ENCODE peak calls at places on chromosome 2, in nine cellular contexts. One of them, this sample, is unnamed.

GRCh38 chr2:101160454-101160853 is 9.3 kb upstream of the TBC1D8 start:
- DNase-seq in IMR-90: peak; percentile 29
- DNase-seq in A549: peak; percentile 56
- DNase-seq in endothelial cell of umbilical vein: peak; percentile 49
- DNase-seq in ovary: no peak
- DNase-seq in transverse colon: no peak
- DNase-seq in vagina: no peak
- DNase-seq in HepG2: no peak
- DNase-seq in breast epithelium: no peak
- DNase-seq in this sample: peak; percentile 50

GRCh38 chr2:196925445-196925767 is 1.1 kb downstream of the PGAP1 start:
- DNase-seq in IMR-90: no peak
- DNase-seq in A549: no peak
- DNase-seq in endothelial cell of umbilical vein: peak; percentile 57
- DNase-seq in ovary: no peak
- DNase-seq in transverse colon: no peak
- DNase-seq in vagina: no peak
- DNase-seq in HepG2: peak; percentile 25
- DNase-seq in breast epithelium: no peak
- DNase-seq in this sample: no peak

GRCh38 chr2:149648282-149649030 is 60.9 kb upstream of the MMADHC start:
- DNase-seq in IMR-90: peak; percentile 99
- DNase-seq in A549: peak; percentile 82
- DNase-seq in endothelial cell of umbilical vein: peak; percentile 91
- DNase-seq in ovary: no peak
- DNase-seq in transverse colon: no peak
- DNase-seq in vagina: peak; percentile 90
- DNase-seq in HepG2: no peak
- DNase-seq in breast epithelium: no peak
- DNase-seq in this sample: peak; percentile 87

GRCh38 chr2:157105372-157105771 is 152.1 kb upstream of the GALNT5 start:
- DNase-seq in IMR-90: no peak
- DNase-seq in A549: no peak
- DNase-seq in endothelial cell of umbilical vein: no peak
- DNase-seq in ovary: no peak
- DNase-seq in transverse colon: no peak
- DNase-seq in vagina: no peak
- DNase-seq in HepG2: no peak
- DNase-seq in breast epithelium: no peak
- DNase-seq in this sample: no peak

GRCh38 chr2:15182275-15182674 is 378.9 kb downstream of the NBAS start:
- DNase-seq in IMR-90: no peak
- DNase-seq in A549: no peak
- DNase-seq in endothelial cell of umbilical vein: no peak
- DNase-seq in ovary: no peak
- DNase-seq in transverse colon: no peak
- DNase-seq in vagina: no peak
- DNase-seq in HepG2: no peak
- DNase-seq in breast epithelium: no peak
- DNase-seq in this sample: no peak

GRCh38 chr2:203461736-203462135 is 73.4 kb downstream of the RAPH1 start:
- DNase-seq in IMR-90: peak; percentile 27
- DNase-seq in A549: no peak
- DNase-seq in endothelial cell of umbilical vein: no peak
- DNase-seq in ovary: no peak
- DNase-seq in transverse colon: no peak
- DNase-seq in vagina: no peak
- DNase-seq in HepG2: no peak
- DNase-seq in breast epithelium: no peak
- DNase-seq in this sample: no peak

GRCh38 chr2:21310493-21310892 is 186.7 kb downstream of the TDRD15 start:
- DNase-seq in IMR-90: no peak
- DNase-seq in A549: no peak
- DNase-seq in endothelial cell of umbilical vein: no peak
- DNase-seq in ovary: no peak
- DNase-seq in transverse colon: no peak
- DNase-seq in vagina: no peak
- DNase-seq in HepG2: no peak
- DNase-seq in breast epithelium: no peak
- DNase-seq in this sample: no peak

GRCh38 chr2:109176489-109176888 is 47.5 kb downstream of the SH3RF3 start:
- DNase-seq in IMR-90: no peak
- DNase-seq in A549: no peak
- DNase-seq in endothelial cell of umbilical vein: no peak
- DNase-seq in ovary: no peak
- DNase-seq in transverse colon: no peak
- DNase-seq in vagina: no peak
- DNase-seq in HepG2: no peak
- DNase-seq in breast epithelium: no peak
- DNase-seq in this sample: no peak

GRCh38 chr2:78615956-78616355 is 409.5 kb upstream of the REG3G start:
- DNase-seq in IMR-90: no peak
- DNase-seq in A549: no peak
- DNase-seq in endothelial cell of umbilical vein: no peak
- DNase-seq in ovary: no peak
- DNase-seq in transverse colon: no peak
- DNase-seq in vagina: no peak
- DNase-seq in HepG2: no peak
- DNase-seq in breast epithelium: no peak
- DNase-seq in this sample: no peak

GRCh38 chr2:223923976-223924375 is 21.2 kb downstream of the WDFY1 start:
- DNase-seq in IMR-90: no peak
- DNase-seq in A549: no peak
- DNase-seq in endothelial cell of umbilical vein: peak; percentile 83
- DNase-seq in ovary: no peak
- DNase-seq in transverse colon: no peak
- DNase-seq in vagina: no peak
- DNase-seq in HepG2: no peak
- DNase-seq in breast epithelium: no peak
- DNase-seq in this sample: no peak

GRCh38 chr2:26847663-26848335 is at the start of gene DPYSL5:
- DNase-seq in IMR-90: no peak
- DNase-seq in A549: peak; percentile 60
- DNase-seq in endothelial cell of umbilical vein: no peak
- DNase-seq in ovary: no peak
- DNase-seq in transverse colon: no peak
- DNase-seq in vagina: no peak
- DNase-seq in HepG2: no peak
- DNase-seq in breast epithelium: no peak
- DNase-seq in this sample: no peak

GRCh38 chr2:215883799-215884198 is 129.6 kb downstream of the MREG start:
- DNase-seq in IMR-90: no peak
- DNase-seq in A549: no peak
- DNase-seq in endothelial cell of umbilical vein: no peak
- DNase-seq in ovary: no peak
- DNase-seq in transverse colon: no peak
- DNase-seq in vagina: no peak
- DNase-seq in HepG2: no peak
- DNase-seq in breast epithelium: no peak
- DNase-seq in this sample: no peak
- H3K27ac ChIP-seq in IMR-90: no peak overlapping the region
- H3K27ac ChIP-seq in A549: no peak overlapping the region
- H3K27ac ChIP-seq in endothelial cell of umbilical vein: no peak overlapping the region
- H3K27ac ChIP-seq in ovary: no peak overlapping the region
- H3K27ac ChIP-seq in transverse colon: no peak overlapping the region
- H3K27ac ChIP-seq in vagina: no peak overlapping the region
- H3K27ac ChIP-seq in HepG2: no peak overlapping the region
- H3K27ac ChIP-seq in breast epithelium: no peak overlapping the region
- H3K27ac ChIP-seq in this sample: no peak overlapping the region

DNA sequence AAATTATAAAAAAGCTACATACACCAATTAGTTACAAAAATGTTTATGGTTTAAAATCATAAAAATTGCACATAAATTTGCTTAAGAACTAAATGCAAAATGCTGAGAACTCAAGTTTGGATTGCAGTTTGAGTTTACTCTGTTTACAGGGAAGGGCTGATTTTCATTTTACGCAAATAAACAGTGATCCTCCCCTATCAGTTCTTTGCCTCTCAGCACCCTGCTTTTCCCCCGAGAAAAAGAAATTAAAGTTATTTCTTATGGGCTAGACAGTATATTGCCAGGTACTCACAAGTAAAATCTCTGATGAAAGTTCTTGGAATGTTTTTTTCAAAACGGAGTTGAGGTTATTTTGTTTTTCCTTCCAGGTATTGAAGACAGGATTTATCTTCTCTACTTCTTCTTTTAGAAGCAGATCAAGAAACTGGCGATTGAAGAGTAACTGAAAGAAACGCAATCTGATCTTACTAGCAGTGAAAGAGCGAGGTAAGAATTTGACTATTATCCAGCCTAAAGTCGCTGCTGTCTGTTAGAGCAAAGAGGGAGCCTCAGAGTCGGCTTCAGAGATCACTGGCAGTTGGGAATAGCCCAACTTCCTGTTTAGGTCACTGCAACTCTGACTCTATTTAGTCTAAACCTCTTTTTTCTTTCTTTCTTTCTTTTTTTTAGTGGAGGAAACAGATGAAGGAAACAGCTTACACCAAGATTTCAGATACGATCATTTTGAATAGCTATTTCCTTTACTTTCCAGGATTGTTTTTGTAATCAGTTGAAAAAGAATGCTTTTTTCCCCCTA is at the start of gene TFPI:
- DNase-seq in IMR-90: peak; percentile 78
- DNase-seq in A549: peak; percentile 70
- DNase-seq in endothelial cell of umbilical vein: peak; percentile 93
- DNase-seq in ovary: peak; percentile 23
- DNase-seq in transverse colon: no peak
- DNase-seq in vagina: no peak
- DNase-seq in HepG2: peak; percentile 64
- DNase-seq in breast epithelium: no peak
- DNase-seq in this sample: no peak
- TF ChIP-seq POLR2A in IMR-90: peak; percentile 91
- TF ChIP-seq POLR2A in A549: no peak
- TF ChIP-seq POLR2A in endothelial cell of umbilical vein: peak; percentile 97
- TF ChIP-seq POLR2A in ovary: no peak
- TF ChIP-seq POLR2A in transverse colon: peak; percentile 33
- TF ChIP-seq POLR2A in vagina: no peak
- TF ChIP-seq POLR2A in HepG2: peak; percentile 50
- TF ChIP-seq POLR2A in breast epithelium: no peak
- TF ChIP-seq POLR2A in this sample: peak; percentile 39

DNA sequence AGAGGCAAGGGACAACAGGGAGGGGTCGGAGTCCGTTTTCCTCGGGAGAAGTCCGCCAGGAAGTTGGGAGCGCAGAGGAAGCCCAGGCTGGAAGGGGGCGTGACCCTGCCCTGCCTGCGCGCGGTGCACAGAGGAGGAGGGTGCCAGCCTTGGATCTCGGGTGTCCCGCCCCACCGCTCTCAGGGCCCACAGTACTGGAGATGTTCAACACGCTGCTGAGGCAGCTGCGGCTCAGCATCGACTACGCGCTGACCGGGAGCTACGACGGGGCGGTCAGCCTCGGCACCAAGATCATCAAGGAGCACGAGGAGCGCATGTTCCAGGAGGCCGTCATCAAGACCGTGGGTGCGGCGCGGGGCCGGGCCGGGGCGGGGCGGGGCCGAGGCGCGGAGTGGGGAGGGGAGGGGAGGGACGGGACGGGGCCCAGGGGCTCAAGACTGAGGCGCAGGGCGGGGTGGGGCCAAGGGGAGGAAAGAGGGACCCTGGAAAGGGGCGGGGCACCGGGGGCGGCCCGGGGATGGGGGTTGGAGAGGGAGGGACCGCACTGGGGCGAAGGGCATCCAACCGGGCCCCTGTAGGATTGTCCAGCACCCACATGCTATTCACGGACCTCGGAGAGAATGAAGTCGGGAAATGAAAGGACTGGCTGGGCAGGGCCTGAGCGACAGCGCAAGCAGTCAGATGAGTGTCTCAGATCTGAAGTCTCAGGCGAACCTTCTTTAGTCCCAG is 36.6 kb downstream of the POMC start:
- DNase-seq in IMR-90: no peak
- DNase-seq in A549: no peak
- DNase-seq in endothelial cell of umbilical vein: no peak
- DNase-seq in ovary: peak; percentile 18
- DNase-seq in transverse colon: peak; percentile 65
- DNase-seq in vagina: no peak
- DNase-seq in HepG2: no peak
- DNase-seq in breast epithelium: no peak
- DNase-seq in this sample: no peak
- H3K4me3 ChIP-seq in IMR-90: no peak overlapping the region
- H3K4me3 ChIP-seq in A549: no peak overlapping the region
- H3K4me3 ChIP-seq in endothelial cell of umbilical vein: no peak overlapping the region
- H3K4me3 ChIP-seq in ovary: no peak overlapping the region
- H3K4me3 ChIP-seq in transverse colon: no peak overlapping the region
- H3K4me3 ChIP-seq in vagina: peak overlapping the region; percentile 25
- H3K4me3 ChIP-seq in HepG2: no peak overlapping the region
- H3K4me3 ChIP-seq in breast epithelium: peak overlapping the region; percentile 8
- H3K4me3 ChIP-seq in this sample: no peak overlapping the region

GRCh38 chr2:201150454-201151020 is 32.4 kb upstream of the CASP10 start:
- DNase-seq in IMR-90: no peak
- DNase-seq in A549: no peak
- DNase-seq in endothelial cell of umbilical vein: no peak
- DNase-seq in ovary: no peak
- DNase-seq in transverse colon: no peak
- DNase-seq in vagina: no peak
- DNase-seq in HepG2: no peak
- DNase-seq in breast epithelium: no peak
- DNase-seq in this sample: no peak

GRCh38 chr2:201152517-201152916 is 30.4 kb upstream of the CASP10 start:
- DNase-seq in IMR-90: no peak
- DNase-seq in A549: no peak
- DNase-seq in endothelial cell of umbilical vein: no peak
- DNase-seq in ovary: no peak
- DNase-seq in transverse colon: no peak
- DNase-seq in vagina: no peak
- DNase-seq in HepG2: no peak
- DNase-seq in breast epithelium: no peak
- DNase-seq in this sample: peak; percentile 14

GRCh38 chr2:201151127-201152074 is 31.5 kb upstream of the CASP10 start:
- DNase-seq in IMR-90: peak; percentile 93
- DNase-seq in A549: peak; percentile 85
- DNase-seq in endothelial cell of umbilical vein: peak; percentile 84
- DNase-seq in ovary: no peak
- DNase-seq in transverse colon: no peak
- DNase-seq in vagina: no peak
- DNase-seq in HepG2: peak; percentile 39
- DNase-seq in breast epithelium: no peak
- DNase-seq in this sample: peak; percentile 62

GRCh38 chr2:201154615-201155014 is 28.3 kb upstream of the CASP10 start:
- DNase-seq in IMR-90: no peak
- DNase-seq in A549: no peak
- DNase-seq in endothelial cell of umbilical vein: no peak
- DNase-seq in ovary: no peak
- DNase-seq in transverse colon: no peak
- DNase-seq in vagina: peak; percentile 3
- DNase-seq in HepG2: no peak
- DNase-seq in breast epithelium: no peak
- DNase-seq in this sample: no peak

DNA sequence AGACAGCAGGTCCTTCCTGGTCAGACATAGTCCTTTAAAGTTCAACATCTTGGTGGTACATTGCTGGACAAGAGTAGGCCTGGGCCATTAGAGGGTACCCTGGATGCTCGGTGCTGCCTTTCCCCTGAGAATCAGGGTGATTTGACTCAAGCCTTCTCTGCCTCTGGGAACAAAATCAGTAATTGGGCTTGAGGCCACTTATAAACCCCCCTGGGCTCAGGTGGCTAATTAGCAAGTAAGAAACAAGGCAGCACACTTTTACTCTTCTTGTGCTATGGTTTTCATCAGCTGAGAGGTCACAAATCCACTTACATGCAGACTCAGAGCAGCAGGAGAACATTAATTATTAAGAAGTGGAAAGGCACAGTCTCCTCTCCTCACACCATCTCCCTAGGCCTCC is 29.9 kb upstream of the CASP10 start:
- DNase-seq in IMR-90: no peak
- DNase-seq in A549: no peak
- DNase-seq in endothelial cell of umbilical vein: no peak
- DNase-seq in ovary: no peak
- DNase-seq in transverse colon: no peak
- DNase-seq in vagina: peak; percentile 6
- DNase-seq in HepG2: no peak
- DNase-seq in breast epithelium: no peak
- DNase-seq in this sample: no peak
- H3K27ac ChIP-seq in IMR-90: no peak overlapping the region
- H3K27ac ChIP-seq in A549: peak overlapping the region; percentile 95
- H3K27ac ChIP-seq in endothelial cell of umbilical vein: no peak overlapping the region
- H3K27ac ChIP-seq in ovary: no peak overlapping the region
- H3K27ac ChIP-seq in transverse colon: peak overlapping the region; percentile 91
- H3K27ac ChIP-seq in vagina: peak overlapping the region; percentile 74
- H3K27ac ChIP-seq in HepG2: no peak overlapping the region
- H3K27ac ChIP-seq in breast epithelium: peak overlapping the region; percentile 76
- H3K27ac ChIP-seq in this sample: no peak overlapping the region

This sample was measured in adrenal gland.